ENCODE peak calls at places on chromosomes 6 and 20, in four cellular contexts. N, G, S and B are unnamed samples. For H3K36me3, the result is how much of the 10 kb centered on the place peaks cover.

GRCh38 chr20:36885355-36885754 is 9.4 kb downstream of the TLDC2 start:
- DNase-seq in N (peak), S (no peak), G (peak), B (peak)

GRCh38 chr6:119713903-119714302 is 364.3 kb upstream of the MAN1A1 start:
- DNase-seq in S (no peak), N (no peak), G (no peak), B (no peak)

GRCh38 chr6:106163446-106163965 is 77.4 kb downstream of the PRDM1 start:
- DNase-seq in N (peak), S (peak), G (peak), B (peak)

GRCh38 chr20:33789109-33789857 is 21.9 kb upstream of the CHMP4B start:
- DNase-seq in N (peak), G (no peak), S (peak), B (peak)

GRCh38 chr6:134936927-134937326 is 13.0 kb downstream of the ALDH8A1 start:
- DNase-seq in N (peak), S (peak), G (no peak), B (peak)

GRCh38 chr6:100913400-100914276 is 32.5 kb upstream of the ASCC3 start:
- DNase-seq in N (no peak), G (peak), S (no peak), B (peak)

GRCh38 chr20:52482049-52482448 is 290.5 kb upstream of the ZFP64 start:
- DNase-seq in N (no peak), G (no peak), S (no peak), B (no peak)

GRCh38 chr20:57438552-57438951 is 47.4 kb downstream of the RBM38 start:
- DNase-seq in G (no peak), S (no peak), N (no peak), B (no peak)

GRCh38 chr20:45229264-45230056 is 8.3 kb downstream of the SEMG2 start:
- DNase-seq in G (peak), S (no peak), N (no peak), B (no peak)

GRCh38 chr6:56685102-56685733 is 42.5 kb upstream of the DST start:
- DNase-seq in N (no peak), G (no peak), S (no peak), B (no peak)

GRCh38 chr6:219641-220198 is 72.6 kb upstream of the DUSP22 start:
- DNase-seq in S (peak), N (peak), G (peak), B (peak)

GRCh38 chr6:166351715-166352285 is 9.5 kb upstream of the SFT2D1 start:
- DNase-seq in N (no peak), G (peak), S (no peak), B (no peak)

GRCh38 chr6:90025418-90026089 is 131.3 kb downstream of the GJA10 start:
- DNase-seq in N (peak), S (peak), G (no peak), B (peak)

GRCh38 chr6:25899123-25899522 is 25.1 kb upstream of the SLC17A3 start:
- DNase-seq in N (no peak), S (no peak), G (peak), B (peak)

GRCh38 chr6:169398342-169399105 is 144.9 kb upstream of the THBS2 start:
- DNase-seq in N (no peak), G (no peak), S (no peak), B (no peak)

GRCh38 chr20:1462834-1463233 is 3.8 kb downstream of the NSFL1C start:
- DNase-seq in G (no peak), N (no peak), S (no peak), B (no peak)

GRCh38 chr20:18677126-18677525 is 89.3 kb downstream of the DTD1 start:
- DNase-seq in G (no peak), N (no peak), S (no peak), B (no peak)

GRCh38 chr6:45458672-45459071 is 80.9 kb upstream of the SUPT3H start:
- DNase-seq in G (no peak), S (no peak), N (no peak), B (no peak)

GRCh38 chr6:165571721-165572132 is 91.3 kb downstream of the PDE10A start:
- DNase-seq in G (no peak), N (no peak), S (peak), B (no peak)

GRCh38 chr6:89731924-89732568 is 87.5 kb downstream of the MDN1 start:
- DNase-seq in S (no peak), G (no peak), N (no peak), B (no peak)

GRCh38 chr6:148239777-148240462 is 102.7 kb upstream of the SASH1 start:
- DNase-seq in S (no peak), N (no peak), G (no peak), B (no peak)

GRCh38 chr20:8757146-8757545 is 311.7 kb upstream of the PLCB4 start:
- DNase-seq in S (peak), N (peak), G (no peak), B (peak)

GRCh38 chr6:43280234-43280633 is 17.8 kb upstream of the SLC22A7 start:
- DNase-seq in S (no peak), G (no peak), N (no peak), B (no peak)

GRCh38 chr6:110944681-110945151 is 13.8 kb upstream of the GTF3C6 start:
- DNase-seq in G (no peak), N (peak), S (peak), B (peak)

GRCh38 chr6:12958052-12958706 is 241.6 kb downstream of the PHACTR1 start:
- DNase-seq in N (no peak), G (no peak), S (peak), B (no peak)

GRCh38 chr20:36098364-36098763 is 56.2 kb upstream of the EPB41L1 start:
- DNase-seq in G (no peak), N (peak), S (peak), B (peak)

GRCh38 chr6:147438758-147439528 is 69.5 kb upstream of the SAMD5 start:
- DNase-seq in S (no peak), G (peak), N (no peak), B (no peak)

GRCh38 chr6:157152544-157152943 is 170.8 kb downstream of the TMEM242 start:
- DNase-seq in S (no peak), G (no peak), N (no peak), B (peak)

GRCh38 chr6:29633532-29633901 is 534 bp upstream of the GABBR1 start:
- DNase-seq in S (peak), N (no peak), G (no peak), B (no peak)

GRCh38 chr6:56649053-56649769 is 6.5 kb upstream of the DST start:
- DNase-seq in N (peak), G (no peak), S (no peak), B (peak)

GRCh38 chr6:105795913-105796517 is 290.1 kb upstream of the PRDM1 start:
- DNase-seq in N (no peak), S (no peak), G (no peak), B (peak)

GRCh38 chr6:117317261-117317660 is 51.9 kb downstream of the VGLL2 start:
- DNase-seq in G (peak), N (peak), S (peak), B (peak)

GRCh38 chr6:151647871-151648639 is 154.2 kb downstream of the CCDC170 start:
- DNase-seq in N (no peak), S (no peak), G (peak), B (peak)

GRCh38 chr20:36314734-36315544 is 8.8 kb downstream of the DLGAP4 start:
- DNase-seq in N (no peak), G (no peak), S (no peak), B (no peak)

GRCh38 chr20:50278377-50278683 is 87.7 kb downstream of the CEBPB start:
- DNase-seq in G (no peak), N (no peak), S (no peak), B (no peak)

GRCh38 chr20:50277460-50278376 is 87.1 kb downstream of the CEBPB start:
- DNase-seq in G (no peak), S (no peak), N (no peak), B (no peak)

GRCh38 chr20:50277064-50277415 is 86.4 kb downstream of the CEBPB start:
- DNase-seq in G (no peak), N (no peak), S (no peak), B (no peak)

GRCh38 chr20:50279988-50280850 is 89.6 kb downstream of the CEBPB start:
- DNase-seq in S (no peak), N (no peak), G (no peak), B (no peak)

GRCh38 chr20:50278684-50279531 is 88.3 kb downstream of the CEBPB start:
- DNase-seq in S (no peak), G (no peak), N (peak), B (no peak)
- H3K9ac ChIP-seq in S (no peak), G (no peak), N (no peak), B (peak)

DNA sequence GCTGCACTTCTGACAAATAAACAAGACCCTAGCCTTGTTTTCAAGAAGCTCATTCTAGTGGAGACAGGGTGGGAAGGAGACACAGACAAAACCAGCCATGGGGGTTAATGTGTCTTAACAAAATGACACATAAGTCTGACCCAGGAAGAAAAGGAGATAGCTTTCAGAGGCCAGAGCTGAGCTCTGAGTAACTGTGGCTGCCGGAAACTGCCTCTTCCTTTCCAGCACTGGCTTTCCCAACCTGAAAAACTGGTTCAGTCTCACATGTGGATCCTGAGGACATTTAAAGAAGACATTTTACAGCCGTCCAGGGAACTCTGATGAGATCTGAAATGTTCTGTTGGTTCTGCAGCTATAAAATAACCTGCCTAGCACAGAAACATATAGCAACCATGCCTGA is 83.4 kb upstream of the PAX1 start:
- DNase-seq in N (no peak), G (no peak), S (no peak), B (no peak)
- H3K36me3 ChIP-seq in N (under half), G (under half), S (under half), B (under half)

DNA sequence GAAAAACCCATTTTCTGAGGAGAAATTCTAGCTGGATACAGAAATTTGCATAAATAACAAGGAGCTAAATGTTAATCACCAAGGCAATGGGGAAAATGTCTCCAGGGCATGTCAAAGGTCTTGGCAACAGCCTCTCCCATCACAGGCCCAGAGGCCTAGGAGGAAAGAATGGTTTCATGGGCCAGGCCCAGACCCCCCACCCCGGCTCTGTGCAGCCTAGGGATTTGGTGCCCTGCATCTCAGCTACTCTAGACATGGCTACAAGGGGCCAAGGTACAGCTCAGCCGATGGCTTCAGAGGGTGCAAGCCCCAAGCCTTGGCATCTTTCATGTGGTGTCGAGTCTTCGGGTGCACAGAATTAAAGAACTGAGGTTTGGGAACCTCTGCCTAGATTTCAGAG is 321.2 kb upstream of the ID4 start:
- DNase-seq in G (no peak), N (no peak), S (no peak), B (no peak)
- H3K9ac ChIP-seq in G (no peak), N (no peak), S (no peak), B (no peak)

GRCh38 chr6:159683722-159684304 is 9.2 kb downstream of the SOD2 start:
- DNase-seq in G (no peak), S (no peak), N (no peak), B (no peak)
- H3K36me3 ChIP-seq in G (under half), S (under half), N (under half), B (half or more)

DNA sequence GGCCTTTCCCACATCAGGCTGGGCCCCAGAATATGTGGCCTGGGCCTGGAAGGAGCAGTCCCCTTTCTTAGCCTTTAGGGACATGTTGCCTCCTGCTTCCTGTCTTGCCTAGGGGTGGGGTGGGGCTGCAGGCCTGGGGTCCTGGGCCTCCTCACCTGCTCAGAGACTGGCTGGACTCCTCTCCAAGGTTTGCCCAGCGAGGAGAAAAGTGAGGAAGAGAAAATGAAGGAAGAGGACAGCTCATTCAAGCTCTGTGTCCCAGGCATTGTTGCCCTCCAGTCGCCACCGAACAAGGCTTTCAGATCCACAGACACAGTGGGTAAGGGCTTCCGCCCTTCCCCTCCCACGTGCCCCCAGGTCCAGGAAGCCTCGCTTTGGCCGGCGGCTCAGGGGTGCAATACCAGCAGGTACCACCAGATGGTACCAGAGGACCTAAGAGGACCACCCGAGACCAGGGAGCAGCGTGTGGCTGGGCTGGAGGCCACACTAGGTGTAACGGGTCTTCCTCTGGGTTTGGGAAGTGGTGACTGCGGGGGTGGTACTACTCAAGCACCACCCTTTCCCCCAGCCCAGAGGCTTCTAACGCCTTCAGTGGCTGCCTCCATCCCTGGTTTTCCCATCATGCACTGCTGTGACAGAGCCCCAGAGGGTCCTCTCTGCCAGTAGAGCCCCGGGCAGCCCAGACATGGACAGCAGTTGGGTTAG is 5.5 kb upstream of the BAK1 start:
- DNase-seq in S (peak), N (peak), G (peak), B (peak)
- H3K9ac ChIP-seq in S (no peak), N (no peak), G (no peak), B (no peak)